ENCODE peak calls at places on chromosomes 6 and 20, in seven cellular contexts. Z is heart right ventricle; F is choroid plexus epithelial cell; B is CD8-positive, alpha-beta T cell; S is fibroblast of lung; O is keratinocyte; J is GM12865. P is an unnamed sample.

GRCh38 chr6:91383207-91383606 is 796.3 kb upstream of the MAP3K7 start:
- DNase-seq in Z (no peak), F (no peak), B (no peak), S (no peak), O (no peak), J (no peak), P (no peak)

GRCh38 chr6:105692630-105693212 is 289.8 kb upstream of the PREP start:
- DNase-seq in Z (no peak), F (no peak), B (no peak), S (no peak), O (no peak), J (no peak), P (no peak)

GRCh38 chr6:33604941-33605854 is 15.9 kb upstream of the ITPR3 start:
- DNase-seq in Z (no peak), F (no peak), B (no peak), S (no peak), O (no peak), J (no peak), P (no peak)

GRCh38 chr6:4358414-4359107 is 223.2 kb upstream of the ECI2 start:
- DNase-seq in Z (peak), F (peak), B (no peak), S (peak), O (peak), J (no peak), P (peak)

GRCh38 chr6:147782302-147782701 is 273.8 kb downstream of the SAMD5 start:
- DNase-seq in Z (no peak), F (peak), B (no peak), S (peak), O (no peak), J (no peak), P (peak)

GRCh38 chr6:166561766-166562165 is 24.7 kb downstream of the RAMACL start:
- DNase-seq in Z (no peak), F (peak), B (no peak), S (peak), O (no peak), J (no peak), P (peak)

GRCh38 chr6:37831457-37831856 is 11.9 kb downstream of the ZFAND3 start:
- DNase-seq in Z (no peak), F (no peak), B (no peak), S (no peak), O (no peak), J (peak), P (no peak)

GRCh38 chr20:19974621-19975435 is 42.3 kb upstream of the NAA20 start:
- DNase-seq in Z (peak), F (peak), B (no peak), S (peak), O (no peak), J (no peak), P (peak)

GRCh38 chr6:3776881-3777507 is 25.5 kb upstream of the PXDC1 start:
- DNase-seq in Z (no peak), F (no peak), B (no peak), S (no peak), O (no peak), J (no peak), P (no peak)

GRCh38 chr20:49712918-49713778 is 530 bp downstream of the B4GALT5 start:
- DNase-seq in Z (peak), F (peak), B (peak), S (no peak), O (no peak), J (peak), P (no peak)

GRCh38 chr20:41692479-41693135 is 74.4 kb upstream of the CHD6 start:
- DNase-seq in Z (peak), F (peak), B (peak), S (peak), O (no peak), J (peak), P (no peak)

GRCh38 chr20:32970973-32971300 is 33.3 kb downstream of the SUN5 start:
- DNase-seq in Z (no peak), F (no peak), B (no peak), S (no peak), O (no peak), J (no peak), P (no peak)

GRCh38 chr6:139166956-139167313 is 32.1 kb downstream of the HECA start:
- DNase-seq in Z (no peak), F (no peak), B (no peak), S (no peak), O (no peak), J (no peak), P (no peak)

GRCh38 chr6:101716387-101716786 is 322.9 kb downstream of the GRIK2 start:
- DNase-seq in Z (no peak), F (no peak), B (no peak), S (no peak), O (no peak), J (no peak), P (no peak)

GRCh38 chr6:23414204-23414501 is 711.9 kb upstream of the NRSN1 start:
- DNase-seq in Z (no peak), F (peak), B (no peak), S (peak), O (no peak), J (peak), P (peak)
- TF ChIP-seq CTCF in Z (peak), F (peak), B (no peak), S (peak), O (peak), J (peak), P (peak)

GRCh38 chr20:53901064-53901463 is 169.3 kb downstream of the BCAS1 start:
- DNase-seq in Z (no peak), F (peak), B (no peak), S (no peak), O (no peak), J (no peak), P (peak)
- H3K4me3 ChIP-seq in Z (no peak), F (no peak), B (no peak), S (no peak), O (no peak), J (no peak), P (no peak)

DNA sequence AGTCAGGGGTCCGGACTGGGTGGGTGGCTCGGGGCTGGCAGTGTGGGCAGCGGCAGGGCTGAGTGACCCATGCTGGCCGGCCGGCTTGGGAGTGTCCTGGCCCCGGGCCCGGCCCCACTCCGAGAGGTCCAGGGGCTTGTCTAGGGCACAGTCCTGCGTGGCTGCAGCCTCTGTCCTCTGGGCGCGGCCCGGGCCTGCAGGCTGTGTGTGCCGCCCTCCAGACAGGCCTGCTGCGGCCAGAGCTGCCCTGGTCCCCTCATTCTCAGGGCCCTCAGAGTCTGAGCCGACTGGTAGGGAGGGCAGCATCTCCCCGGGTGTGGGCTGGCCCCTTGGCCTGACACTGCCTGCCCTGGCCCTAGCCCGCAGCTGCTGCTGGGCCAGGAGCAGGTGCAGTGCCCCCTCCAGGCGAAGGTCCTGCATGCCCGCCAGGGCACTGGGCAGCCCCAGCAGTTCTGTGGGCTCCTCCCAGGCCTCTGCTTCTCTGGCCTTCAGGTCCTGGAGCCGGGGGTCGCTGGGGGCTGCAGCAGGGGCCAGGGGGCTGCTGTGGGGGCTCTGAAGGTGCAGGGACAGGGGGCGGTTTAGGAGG is 6.9 kb upstream of the CABLES2 start:
- DNase-seq in Z (no peak), F (no peak), B (no peak), S (no peak), O (no peak), J (no peak), P (no peak)
- TF ChIP-seq CTCF in Z (no peak), F (no peak), B (no peak), S (no peak), O (no peak), J (peak), P (no peak)

GRCh38 chr6:26202811-26203583 is 115.8 kb downstream of the HFE start:
- DNase-seq in Z (no peak), F (no peak), B (no peak), S (no peak), O (no peak), J (no peak), P (no peak)

GRCh38 chr6:26199057-26199772 is 112.0 kb downstream of the HFE start:
- DNase-seq in Z (peak), F (peak), B (peak), S (peak), O (peak), J (peak), P (no peak)

GRCh38 chr6:26199773-26200728 is 112.8 kb downstream of the HFE start:
- DNase-seq in Z (no peak), F (peak), B (no peak), S (peak), O (no peak), J (no peak), P (no peak)

GRCh38 chr6:26202201-26202611 is 115.0 kb downstream of the HFE start:
- DNase-seq in Z (no peak), F (no peak), B (no peak), S (no peak), O (no peak), J (no peak), P (no peak)

GRCh38 chr6:26200918-26201721 is 113.9 kb downstream of the HFE start:
- DNase-seq in Z (no peak), F (no peak), B (no peak), S (no peak), O (no peak), J (no peak), P (no peak)
- H3K4me3 ChIP-seq in Z (no peak), F (no peak), B (no peak), S (no peak), O (no peak), J (peak), P (no peak)

DNA sequence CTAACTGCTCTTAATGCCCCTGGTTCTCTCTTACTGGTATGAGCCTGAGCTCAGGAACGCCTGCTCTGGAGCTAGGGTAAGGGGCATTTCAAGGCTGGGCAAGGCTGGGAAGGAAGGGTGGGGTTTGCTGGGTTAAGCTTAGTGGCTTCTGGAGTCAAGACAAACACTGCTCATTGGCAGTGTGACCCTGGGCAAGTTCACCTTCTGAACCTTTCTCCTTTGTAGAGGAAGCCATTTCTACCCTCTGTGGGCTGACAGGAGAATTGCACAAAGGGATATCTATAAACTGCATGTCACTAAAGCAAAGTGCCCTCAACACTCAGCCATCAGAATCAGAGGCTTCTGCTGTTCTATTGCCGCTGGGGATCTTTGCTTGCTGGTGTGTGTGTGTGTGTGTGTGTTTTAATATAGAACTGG is 20.3 kb upstream of the LRRN4 start:
- DNase-seq in Z (no peak), F (peak), B (no peak), S (no peak), O (no peak), J (peak), P (no peak)
- TF ChIP-seq CTCF in Z (peak), F (peak), B (no peak), S (peak), O (peak), J (peak), P (peak)

DNA sequence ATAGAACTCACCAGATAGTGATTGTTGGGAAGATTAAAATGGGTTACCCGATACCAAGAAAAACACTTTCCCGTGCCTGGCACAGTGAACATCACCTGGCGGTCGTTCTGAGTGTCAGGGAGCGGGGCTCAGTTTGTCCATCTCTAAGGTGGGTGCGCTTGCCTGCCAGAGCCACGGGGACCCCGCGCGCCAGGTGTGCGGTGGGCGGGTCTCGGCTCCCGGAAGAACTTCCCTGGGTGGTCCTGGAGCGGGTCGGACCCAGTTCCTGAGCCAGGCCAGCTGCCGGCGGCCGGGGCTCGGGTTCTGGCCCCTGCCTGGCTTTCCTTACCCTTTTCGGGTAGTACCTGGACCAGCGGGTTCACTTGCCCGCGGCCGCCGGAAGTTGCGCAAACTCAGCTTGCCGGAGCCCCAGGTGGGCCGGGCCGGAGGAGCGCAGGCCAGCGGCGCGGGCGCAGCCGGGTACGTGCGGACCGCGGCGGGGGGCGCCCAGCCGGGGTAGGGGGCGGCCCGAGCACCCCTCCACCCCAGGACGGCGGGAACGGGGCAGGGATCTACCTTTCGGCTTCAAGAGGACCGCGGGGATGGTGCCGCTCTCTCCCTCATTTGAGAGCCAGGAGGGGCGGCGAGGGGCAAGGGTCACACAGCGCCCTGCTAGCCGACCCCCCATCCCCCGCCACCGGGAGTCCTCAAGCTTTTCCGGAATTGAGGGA is 7.5 kb downstream of the FAM110A start:
- DNase-seq in Z (no peak), F (peak), B (no peak), S (no peak), O (no peak), J (no peak), P (no peak)
- H3K4me3 ChIP-seq in Z (peak), F (peak), B (peak), S (peak), O (peak), J (peak), P (peak)

DNA sequence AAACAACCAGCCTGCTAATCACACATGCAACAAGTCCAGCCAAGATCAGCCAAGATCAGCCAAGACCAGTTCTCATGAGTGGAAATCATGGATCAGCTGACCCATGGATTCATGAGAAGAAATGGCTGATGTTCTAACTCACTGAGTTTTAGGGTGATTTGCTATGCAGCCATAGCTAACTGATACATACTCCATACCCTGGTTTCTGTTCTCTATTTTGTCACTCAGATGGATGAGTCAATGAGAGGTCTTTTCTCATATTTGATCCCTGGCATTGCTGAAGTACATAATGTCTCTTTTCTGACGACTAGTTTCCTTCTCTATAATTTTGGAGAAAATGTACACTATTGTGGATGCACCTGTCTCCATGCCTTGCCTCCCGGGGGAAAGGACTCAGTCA is 118.4 kb upstream of the LY86 start:
- DNase-seq in Z (no peak), F (no peak), B (no peak), S (no peak), O (no peak), J (no peak), P (no peak)
- TF ChIP-seq CTCF in Z (no peak), F (no peak), B (no peak), S (no peak), O (no peak), J (no peak), P (no peak)

DNA sequence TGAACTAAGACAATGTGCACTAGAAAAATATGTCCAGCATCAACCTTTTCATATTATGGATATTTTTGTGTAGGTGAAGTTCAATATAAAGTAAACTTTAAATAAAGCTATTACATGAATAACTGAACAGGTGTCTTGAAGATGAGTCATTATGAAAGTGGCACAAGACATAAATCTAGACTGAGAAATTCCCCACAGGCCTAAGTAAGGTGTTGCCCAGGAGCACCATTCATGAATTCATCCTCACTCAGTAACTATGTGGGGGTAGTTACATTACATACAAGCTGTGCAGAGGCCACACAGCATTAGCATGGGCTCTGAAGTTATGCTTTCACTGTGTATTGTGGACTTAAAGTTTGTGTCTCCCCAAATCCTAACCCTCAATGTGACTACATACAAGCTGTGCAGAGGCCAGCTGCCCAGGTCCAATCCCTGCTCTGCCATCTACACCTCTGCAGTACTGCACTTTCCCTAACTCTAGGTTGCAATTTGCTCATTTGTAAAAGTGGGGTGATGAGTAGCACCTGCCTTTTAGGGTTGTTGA is 65.9 kb downstream of the BCAS1 start:
- DNase-seq in Z (no peak), F (no peak), B (no peak), S (no peak), O (no peak), J (peak), P (no peak)
- H3K4me3 ChIP-seq in Z (no peak), F (no peak), B (no peak), S (no peak), O (no peak), J (no peak), P (no peak)

DNA sequence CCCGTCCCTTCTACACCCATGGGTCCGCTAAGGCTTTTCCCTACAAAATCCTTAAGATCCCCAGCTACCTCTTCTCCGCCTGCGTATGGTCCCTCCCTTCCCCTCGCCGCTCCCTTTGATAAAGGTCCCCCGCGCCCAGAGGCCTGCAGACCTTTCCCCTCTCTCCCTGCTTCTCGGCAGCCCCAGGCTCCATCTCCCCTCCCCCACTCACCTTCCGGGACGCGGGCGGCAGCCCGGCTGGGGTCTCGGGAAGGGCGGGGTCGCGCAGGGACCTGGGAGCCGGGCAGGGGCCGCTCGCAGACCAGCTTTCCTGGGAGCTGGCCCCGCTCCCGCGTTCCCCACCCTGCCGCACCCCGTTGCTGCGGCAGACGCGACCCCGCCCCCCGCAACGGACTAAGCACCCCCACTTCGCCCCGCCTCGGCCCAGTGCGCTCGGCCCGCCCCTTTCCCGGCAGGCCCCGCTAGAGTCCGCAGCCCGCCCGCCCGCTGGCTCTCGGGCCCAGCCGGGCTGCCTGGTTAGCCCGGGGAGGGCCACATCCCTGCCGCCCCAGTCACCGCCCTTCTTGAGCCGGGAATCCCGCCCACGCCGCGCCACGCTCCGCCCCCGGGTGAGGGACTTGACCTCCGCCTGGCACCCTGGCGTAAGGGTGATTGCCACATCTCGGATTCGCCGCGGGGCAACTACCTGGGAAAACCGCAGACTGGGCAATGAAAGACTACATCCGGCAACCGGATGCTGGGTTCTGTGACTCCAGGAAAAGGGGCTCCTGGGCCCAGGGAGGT is at the start of gene FLOT1:
- DNase-seq in Z (peak), F (peak), B (peak), S (peak), O (peak), J (peak), P (no peak)
- TF ChIP-seq CTCF in Z (no peak), F (no peak), B (no peak), S (no peak), O (no peak), J (no peak), P (no peak)

P was measured in AG04449.